ENCODE peak calls at places on chromosome 19, in nine cellular contexts. V, B, S, O, U, C, N, Q and T are unnamed samples.

GRCh38 chr19:36257512-36257876 is 42.6 kb downstream of the ZNF146 start:
- DNase-seq in V (no peak), B (no peak), S (no peak), O (no peak), U (no peak), C (no peak), N (no peak), Q (no peak), T (no peak)

GRCh38 chr19:49458567-49458903 is 5.5 kb downstream of the ALDH16A1 start:
- DNase-seq in V (no peak), B (no peak), S (no peak), O (no peak), U (no peak), C (no peak), N (no peak), Q (no peak), T (no peak)

GRCh38 chr19:17385878-17386611 is 8.0 kb downstream of the CCDC194 start:
- DNase-seq in V (no peak), B (peak; percentile 79), S (peak; percentile 70), O (peak; percentile 43), U (peak; percentile 75), C (no peak), N (peak; percentile 56), Q (no peak), T (peak; percentile 65)

GRCh38 chr19:33724723-33725060 is 72.0 kb upstream of the KCTD15 start:
- DNase-seq in V (no peak), B (no peak), S (no peak), O (no peak), U (no peak), C (no peak), N (no peak), Q (no peak), T (no peak)

GRCh38 chr19:41352609-41353465 is 885 bp downstream of the TGFB1 start:
- DNase-seq in V (no peak), B (peak; percentile 84), S (no peak), O (peak; percentile 65), U (peak; percentile 69), C (peak; percentile 33), N (peak; percentile 69), Q (no peak), T (no peak)

GRCh38 chr19:17863520-17864182 is 3.9 kb downstream of the RPL18A start:
- DNase-seq in V (no peak), B (no peak), S (no peak), O (no peak), U (no peak), C (no peak), N (no peak), Q (no peak), T (no peak)

GRCh38 chr19:46813570-46814358 is 25.4 kb upstream of the SLC1A5 start:
- DNase-seq in V (no peak), B (peak; percentile 95), S (no peak), O (no peak), U (peak; percentile 47), C (peak; percentile 43), N (peak; percentile 58), Q (no peak), T (no peak)

GRCh38 chr19:50659318-50660082 is 10.3 kb downstream of the C19orf81 start:
- DNase-seq in V (no peak), B (no peak), S (no peak), O (no peak), U (no peak), C (no peak), N (no peak), Q (no peak), T (no peak)

GRCh38 chr19:38036707-38037106 is 129.7 kb downstream of the SIPA1L3 start:
- DNase-seq in V (no peak), B (no peak), S (no peak), O (no peak), U (no peak), C (no peak), N (no peak), Q (no peak), T (no peak)

GRCh38 chr19:13207237-13208130 is 57.3 kb downstream of the IER2 start:
- DNase-seq in V (no peak), B (no peak), S (no peak), O (no peak), U (no peak), C (no peak), N (peak; percentile 29), Q (no peak), T (no peak)

GRCh38 chr19:45975296-45975695 is 1.6 kb upstream of the NOVA2 start:
- DNase-seq in V (no peak), B (no peak), S (no peak), O (no peak), U (no peak), C (no peak), N (no peak), Q (no peak), T (no peak)

GRCh38 chr19:48961051-48961649 is 4.0 kb upstream of the FTL start:
- DNase-seq in V (no peak), B (no peak), S (no peak), O (no peak), U (no peak), C (no peak), N (no peak), Q (no peak), T (no peak)

GRCh38 chr19:46180701-46181385 is 32.8 kb downstream of the IGFL2 start:
- DNase-seq in V (no peak), B (peak; percentile 27), S (no peak), O (no peak), U (no peak), C (peak; percentile 54), N (peak; percentile 55), Q (peak; percentile 86), T (peak; percentile 30)

GRCh38 chr19:1251503-1252220 is 3.3 kb downstream of the MIDN start:
- DNase-seq in V (no peak), B (peak; percentile 89), S (no peak), O (peak; percentile 63), U (peak; percentile 35), C (no peak), N (no peak), Q (peak; percentile 53), T (peak; percentile 60)

GRCh38 chr19:54432144-54432738 is 16.8 kb upstream of the LENG8 start:
- DNase-seq in V (no peak), B (no peak), S (no peak), O (no peak), U (no peak), C (no peak), N (no peak), Q (peak; percentile 100), T (no peak)